ENCODE peak calls at places on chromosomes 3 and 15, in eight cellular contexts. U is HT1080; V is B cell; X is stimulated activated naive B cell treated with anti-CD40 and anti-IgM and Interleukin-4, amounts not matched to agents 10 μg/mL and 1 μg/mL and 100 μg/mL, for 72 hours; N is mesothelial cell of epicardium; D is NCI-H1105 treated with DMSO at 0.1 percent for 48 hours; R is pancreas; F is central memory CD4-positive, alpha-beta T cell. Q is an unnamed sample.

GRCh38 chr3:129046037-129046731 is 14.4 kb upstream of the GP9 start:
- DNase-seq in U (no peak), V (no peak), X (no peak), N (no peak), D (no peak), R (no peak), F (no peak), Q (no peak)

GRCh38 chr3:5251196-5251583 is 63.7 kb downstream of the EDEM1 start:
- DNase-seq in U (no peak), V (no peak), X (no peak), N (no peak), D (no peak), R (no peak), F (no peak), Q (no peak)

GRCh38 chr3:11600501-11601282 is 43.0 kb downstream of the VGLL4 start:
- DNase-seq in U (peak), V (no peak), X (no peak), N (peak), D (no peak), R (peak), F (no peak), Q (no peak)

GRCh38 chr3:143820466-143821221 is 27.6 kb downstream of the SLC9A9 start:
- DNase-seq in U (peak), V (no peak), X (no peak), N (no peak), D (no peak), R (no peak), F (no peak), Q (no peak)

GRCh38 chr15:77419050-77419835 is 661 bp downstream of the PEAK1 start:
- DNase-seq in U (peak), V (peak), X (peak), N (peak), D (no peak), R (peak), F (peak), Q (peak)

GRCh38 chr15:73005450-73005849 is 46.8 kb upstream of the NEO1 start:
- DNase-seq in U (no peak), V (no peak), X (no peak), N (no peak), D (no peak), R (no peak), F (no peak), Q (no peak)

GRCh38 chr3:132867956-132868355 is 145.7 kb upstream of the NPHP3 start:
- DNase-seq in U (peak), V (no peak), X (no peak), N (no peak), D (no peak), R (no peak), F (no peak), Q (no peak)

GRCh38 chr3:119294889-119295769 is 946 bp downstream of the ARHGAP31 start:
- DNase-seq in U (peak), V (peak), X (peak), N (no peak), D (peak), R (no peak), F (peak), Q (peak)

GRCh38 chr3:16869606-16870005 is 15.1 kb upstream of the PLCL2 start:
- DNase-seq in U (no peak), V (no peak), X (no peak), N (no peak), D (no peak), R (no peak), F (no peak), Q (no peak)

GRCh38 chr3:129625071-129625874 is 18.8 kb upstream of the PLXND1 start:
- DNase-seq in U (no peak), V (no peak), X (no peak), N (no peak), D (no peak), R (no peak), F (no peak), Q (no peak)

GRCh38 chr15:74461847-74462511 is 1.0 kb upstream of the UBL7 start:
- DNase-seq in U (peak), V (no peak), X (no peak), N (no peak), D (no peak), R (no peak), F (no peak), Q (no peak)

GRCh38 chr3:149466192-149466591 is 8.3 kb upstream of the TM4SF4 start:
- DNase-seq in U (peak), V (no peak), X (no peak), N (no peak), D (no peak), R (no peak), F (no peak), Q (no peak)

GRCh38 chr3:38085943-38086324 is 46.9 kb downstream of the DLEC1 start:
- DNase-seq in U (no peak), V (no peak), X (no peak), N (no peak), D (no peak), R (no peak), F (no peak), Q (no peak)

GRCh38 chr3:129424185-129424841 is 4.1 kb downstream of the EFCAB12 start:
- DNase-seq in U (peak), V (peak), X (peak), N (no peak), D (no peak), R (no peak), F (no peak), Q (no peak)

GRCh38 chr3:62332771-62333381 is 40.5 kb downstream of the FEZF2 start:
- DNase-seq in U (peak), V (no peak), X (no peak), N (no peak), D (peak), R (no peak), F (no peak), Q (no peak)

GRCh38 chr3:49803464-49804140 is 541 bp downstream of the INKA1 start:
- DNase-seq in U (no peak), V (peak), X (peak), N (no peak), D (peak), R (no peak), F (peak), Q (no peak)

GRCh38 chr15:58454950-58455401 is 23.2 kb downstream of the LIPC start:
- DNase-seq in U (no peak), V (no peak), X (no peak), N (no peak), D (peak), R (no peak), F (no peak), Q (no peak)

GRCh38 chr3:45185052-45185451 is 38.9 kb upstream of the CDCP1 start:
- DNase-seq in U (no peak), V (no peak), X (no peak), N (no peak), D (no peak), R (no peak), F (no peak), Q (no peak)

GRCh38 chr15:82186748-82187415 is 75.7 kb downstream of the EFL1 start:
- DNase-seq in U (no peak), V (no peak), X (no peak), N (no peak), D (no peak), R (no peak), F (no peak), Q (peak)

GRCh38 chr3:138945646-138946553 is 1.0 kb downstream of the FOXL2 start:
- DNase-seq in U (no peak), V (no peak), X (no peak), N (no peak), D (peak), R (peak), F (no peak), Q (no peak)

GRCh38 chr15:74835312-74835823 is 7.6 kb downstream of the ULK3 start:
- DNase-seq in U (peak), V (peak), X (no peak), N (no peak), D (no peak), R (peak), F (peak), Q (no peak)

GRCh38 chr3:90054306-90054705 is 946.9 kb downstream of the EPHA3 start:
- DNase-seq in U (no peak), V (no peak), X (no peak), N (no peak), D (no peak), R (no peak), F (no peak), Q (no peak)

GRCh38 chr3:142645236-142645793 is 49.1 kb downstream of the PLS1 start:
- DNase-seq in U (peak), V (no peak), X (no peak), N (no peak), D (no peak), R (no peak), F (no peak), Q (no peak)

GRCh38 chr3:100340527-100340926 is 6.0 kb downstream of the NIT2 start:
- DNase-seq in U (no peak), V (no peak), X (no peak), N (no peak), D (no peak), R (no peak), F (no peak), Q (no peak)

GRCh38 chr15:63944681-63944955 is 101.7 kb downstream of the DAPK2 start:
- DNase-seq in U (no peak), V (no peak), X (no peak), N (no peak), D (no peak), R (no peak), F (no peak), Q (no peak)

GRCh38 chr3:140555666-140556065 is 122.2 kb upstream of the TRIM42 start:
- DNase-seq in U (no peak), V (no peak), X (no peak), N (no peak), D (no peak), R (no peak), F (no peak), Q (no peak)

GRCh38 chr3:10594915-10595314 is 89.5 kb upstream of the ATP2B2 start:
- DNase-seq in U (peak), V (no peak), X (peak), N (peak), D (no peak), R (no peak), F (peak), Q (peak)

GRCh38 chr15:31489801-31490646 is 163.4 kb downstream of the KLF13 start:
- DNase-seq in U (peak), V (peak), X (no peak), N (no peak), D (peak), R (no peak), F (peak), Q (peak)

GRCh38 chr3:172254542-172254941 is 193.7 kb downstream of the GHSR start:
- DNase-seq in U (no peak), V (no peak), X (no peak), N (no peak), D (no peak), R (no peak), F (no peak), Q (no peak)

GRCh38 chr3:51024765-51025681 is 350.3 kb downstream of the DOCK3 start:
- DNase-seq in U (peak), V (no peak), X (no peak), N (no peak), D (peak), R (no peak), F (peak), Q (peak)

GRCh38 chr3:196774191-196774820 is 34.6 kb downstream of the PAK2 start:
- DNase-seq in U (no peak), V (no peak), X (no peak), N (no peak), D (no peak), R (no peak), F (no peak), Q (no peak)

GRCh38 chr3:126983276-126983652 is 349 bp downstream of the PLXNA1 start:
- DNase-seq in U (no peak), V (no peak), X (no peak), N (no peak), D (no peak), R (no peak), F (peak), Q (no peak)

GRCh38 chr15:91471410-91471993 is 371.4 kb downstream of the SV2B start:
- DNase-seq in U (peak), V (no peak), X (no peak), N (no peak), D (no peak), R (no peak), F (no peak), Q (no peak)

GRCh38 chr3:35200056-35200455 is 439.3 kb upstream of the ARPP21 start:
- DNase-seq in U (peak), V (no peak), X (no peak), N (no peak), D (no peak), R (no peak), F (no peak), Q (no peak)

GRCh38 chr3:48367201-48367600 is 4.8 kb upstream of the FBXW12 start:
- DNase-seq in U (no peak), V (no peak), X (no peak), N (no peak), D (no peak), R (peak), F (no peak), Q (no peak)

GRCh38 chr3:111081008-111081545 is 9.5 kb downstream of the NECTIN3 start:
- DNase-seq in U (no peak), V (no peak), X (no peak), N (no peak), D (no peak), R (no peak), F (no peak), Q (no peak)

GRCh38 chr3:80770106-80771079 is 991.1 kb downstream of the GBE1 start:
- DNase-seq in U (peak), V (no peak), X (no peak), N (no peak), D (peak), R (peak), F (no peak), Q (no peak)

GRCh38 chr3:52798978-52799476 is 4.4 kb downstream of the ITIH3 start:
- DNase-seq in U (no peak), V (no peak), X (no peak), N (no peak), D (no peak), R (no peak), F (peak), Q (peak)

GRCh38 chr15:70569139-70569717 is 194.1 kb downstream of the UACA start:
- DNase-seq in U (peak), V (no peak), X (no peak), N (no peak), D (no peak), R (no peak), F (no peak), Q (no peak)